ENCODE peak calls at places on chromosomes 13 and 19, in six cellular contexts. J is A673, H is tibial nerve, R is breast epithelium, G is mucosa of descending colon, C is transverse colon. B is an unnamed sample. For H3K4me1, the result is how much of the 10 kb centered on the place peaks cover.

GRCh38 chr13:45769072-45769471 is 67.0 kb downstream of the CBY2 start:
- DNase-seq in G (no peak), C (no peak), J (peak), R (no peak), H (no peak), B (no peak)

GRCh38 chr19:18312021-18312534 is 10.8 kb downstream of the LSM4 start:
- DNase-seq in G (no peak), J (no peak), R (no peak), C (no peak), H (no peak), B (no peak)

GRCh38 chr13:37701306-37701705 is 102.7 kb upstream of the POSTN start:
- DNase-seq in R (no peak), J (peak), H (no peak), G (no peak), C (no peak), B (no peak)

GRCh38 chr13:72181661-72182060 is 314.7 kb upstream of the DACH1 start:
- DNase-seq in C (no peak), G (no peak), J (no peak), R (no peak), H (no peak), B (no peak)

GRCh38 chr13:93233997-93234416 is 7.4 kb downstream of the GPC6 start:
- DNase-seq in C (no peak), G (no peak), R (no peak), H (no peak), J (no peak), B (no peak)

GRCh38 chr13:49454388-49455015 is 10.4 kb downstream of the SETDB2 start:
- DNase-seq in G (no peak), J (no peak), H (no peak), C (no peak), R (no peak), B (no peak)

GRCh38 chr13:99288069-99288468 is 19.1 kb downstream of the GPR183 start:
- DNase-seq in C (no peak), H (no peak), R (no peak), G (no peak), J (no peak), B (no peak)

GRCh38 chr19:41302624-41303351 is 7.2 kb upstream of the CCDC97 start:
- DNase-seq in H (no peak), J (no peak), G (peak), R (no peak), C (peak), B (no peak)

GRCh38 chr19:1970806-1971502 is 30.0 kb downstream of the CSNK1G2 start:
- DNase-seq in H (no peak), J (no peak), G (no peak), C (no peak), R (no peak), B (no peak)

GRCh38 chr19:1295169-1296012 is 9.7 kb downstream of the EFNA2 start:
- DNase-seq in H (no peak), J (peak), C (no peak), G (no peak), R (no peak), B (no peak)

GRCh38 chr19:37128821-37129177 is 43.7 kb downstream of the ZNF585A start:
- DNase-seq in R (no peak), C (no peak), G (no peak), J (no peak), H (no peak), B (no peak)

GRCh38 chr13:46168341-46168740 is 13.6 kb downstream of the LCP1 start:
- DNase-seq in J (no peak), C (peak), H (no peak), R (no peak), G (no peak), B (no peak)

GRCh38 chr19:30880151-30880550 is 469.1 kb downstream of the TSHZ3 start:
- DNase-seq in J (no peak), G (no peak), H (no peak), C (no peak), R (no peak), B (no peak)

GRCh38 chr19:17755977-17756670 is 4.8 kb downstream of the FCHO1 start:
- DNase-seq in R (no peak), G (peak), C (peak), J (peak), H (no peak), B (peak)

GRCh38 chr13:90049989-90050671 is 1297.4 kb upstream of the MIR17HG start:
- DNase-seq in C (no peak), G (no peak), J (peak), H (no peak), R (no peak), B (no peak)

GRCh38 chr19:12806242-12807131 is at the start of gene RNASEH2A:
- DNase-seq in J (peak), H (peak), G (peak), R (peak), C (peak), B (peak)

GRCh38 chr19:16075430-16076153 is 703 bp upstream of the TPM4 start:
- DNase-seq in C (peak), H (no peak), R (no peak), G (no peak), J (no peak), B (no peak)

GRCh38 chr13:92994056-92994455 is 232.6 kb upstream of the GPC6 start:
- DNase-seq in H (no peak), R (no peak), G (no peak), C (no peak), J (no peak), B (no peak)

GRCh38 chr13:23824355-23824754 is 64.8 kb downstream of the MIPEP start:
- DNase-seq in H (no peak), J (no peak), G (no peak), C (no peak), R (no peak), B (no peak)

GRCh38 chr13:49585220-49586157 is at the start of gene RCBTB1:
- DNase-seq in H (peak), G (peak), C (peak), J (peak), R (peak), B (peak)

GRCh38 chr19:31100945-31101344 is 248.3 kb downstream of the TSHZ3 start:
- DNase-seq in G (no peak), J (no peak), R (no peak), C (no peak), H (no peak), B (no peak)

GRCh38 chr13:48831248-48831647 is 144.5 kb upstream of the FNDC3A start:
- DNase-seq in H (no peak), C (no peak), J (no peak), R (no peak), G (no peak), B (no peak)

GRCh38 chr19:4596033-4596904 is 36.8 kb upstream of the SEMA6B start:
- DNase-seq in C (no peak), G (no peak), H (no peak), R (no peak), J (no peak), B (no peak)

GRCh38 chr13:103218253-103218652 is 152.0 kb upstream of the SLC10A2 start:
- DNase-seq in H (no peak), G (no peak), J (no peak), R (no peak), C (no peak), B (no peak)

GRCh38 chr13:111363121-111363520 is 42.7 kb downstream of the TEX29 start:
- DNase-seq in J (no peak), R (no peak), C (no peak), H (no peak), G (no peak), B (no peak)

GRCh38 chr19:10976200-10976892 is 15.5 kb downstream of the SMARCA4 start:
- DNase-seq in J (no peak), C (no peak), G (no peak), H (no peak), R (no peak), B (no peak)

GRCh38 chr19:48258350-48258749 is 2.6 kb upstream of the CARD8 start:
- DNase-seq in J (peak), G (no peak), H (no peak), R (no peak), C (no peak), B (no peak)

DNA sequence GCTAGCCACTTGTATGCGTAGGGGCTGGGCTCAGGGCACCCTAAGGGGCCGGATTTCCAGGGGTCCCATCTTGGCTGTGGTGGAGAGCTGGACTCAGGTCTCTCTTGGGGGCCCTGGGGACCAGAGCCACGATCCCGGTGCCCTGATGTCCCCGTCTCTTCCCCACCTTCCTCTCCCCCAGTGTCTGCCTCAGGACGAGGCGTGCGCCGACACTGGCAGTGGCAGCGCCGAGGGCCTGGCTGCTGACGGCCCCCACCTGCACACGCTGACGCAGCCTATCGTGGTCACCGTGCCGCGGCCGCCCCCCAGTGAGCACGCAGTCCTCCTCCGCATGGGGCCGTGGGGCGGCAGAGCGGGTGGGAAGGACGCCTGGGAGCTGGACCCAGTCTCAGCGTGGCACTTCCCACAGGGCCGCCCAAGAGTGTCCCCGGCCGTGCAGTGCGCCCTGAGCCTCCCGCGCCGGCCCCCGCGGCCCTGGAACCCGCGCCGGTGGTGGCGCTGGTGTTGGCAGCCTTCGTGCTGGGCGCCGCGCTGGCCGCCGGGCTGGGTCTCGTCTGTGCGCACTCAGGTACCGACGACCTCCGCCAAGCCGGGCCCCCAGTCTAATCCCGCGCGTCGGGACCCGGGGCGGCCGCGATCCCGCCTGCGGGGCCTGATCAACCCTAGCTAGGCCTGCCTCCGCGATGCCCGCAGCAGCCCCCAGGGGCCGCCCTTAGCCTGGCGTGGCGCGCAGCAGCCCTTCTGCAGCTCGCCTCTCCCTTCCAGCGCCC is 2.7 kb upstream of the SNAPC2 start:
- DNase-seq in H (no peak), G (peak), J (peak), R (no peak), C (peak), B (no peak)
- H3K4me3 ChIP-seq in H (peak), G (no peak), J (peak), R (peak), C (peak), B (peak)

GRCh38 chr19:45901912-45902650 is at the start of gene MYPOP:
- DNase-seq in G (no peak), J (peak), C (no peak), H (no peak), R (no peak), B (no peak)
- TF ChIP-seq CTCF in G (no peak), J (no peak), C (no peak), H (no peak), R (no peak), B (no peak)

GRCh38 chr13:114007566-114007965 is 33.7 kb upstream of the C13orf46 start:
- DNase-seq in H (no peak), C (no peak), G (peak), R (no peak), J (no peak), B (no peak)

GRCh38 chr13:114002771-114003321 is 29.0 kb upstream of the C13orf46 start:
- DNase-seq in C (no peak), H (no peak), J (no peak), G (peak), R (no peak), B (no peak)

GRCh38 chr13:114002009-114002544 is 28.2 kb upstream of the C13orf46 start:
- DNase-seq in G (peak), H (no peak), J (no peak), R (no peak), C (peak), B (no peak)

GRCh38 chr13:114004416-114005205 is 30.7 kb upstream of the C13orf46 start:
- DNase-seq in H (no peak), J (no peak), R (no peak), C (no peak), G (peak), B (no peak)

DNA sequence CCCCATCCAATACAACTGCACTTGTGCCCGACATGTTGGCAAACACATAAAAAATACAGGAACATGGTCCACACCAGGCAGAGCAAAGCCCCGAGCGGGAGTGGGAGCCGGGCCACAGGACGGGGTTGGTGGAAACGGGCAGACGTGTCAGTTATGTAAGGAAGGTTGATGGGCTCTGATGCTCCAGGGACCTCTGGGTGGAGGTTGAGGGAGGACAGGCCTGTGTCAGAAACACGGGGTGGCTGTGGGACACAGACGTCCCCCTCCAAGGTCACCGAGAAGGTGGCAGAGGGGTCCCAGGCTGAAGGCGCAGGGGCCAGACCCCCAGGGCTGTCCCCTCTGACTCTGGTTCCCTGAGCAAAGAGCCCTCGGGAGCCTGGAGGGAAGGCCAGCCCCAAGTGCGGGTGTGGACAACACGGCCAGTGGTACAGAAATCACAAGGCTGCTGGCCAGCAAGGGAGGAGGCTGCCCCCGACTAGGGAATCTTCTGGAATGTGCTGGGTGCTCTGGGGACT is 31.4 kb upstream of the C13orf46 start:
- DNase-seq in R (no peak), C (no peak), H (no peak), G (peak), J (no peak), B (no peak)
- H3K4me1 ChIP-seq in R (under half), C (under half), H (under half), G (under half), J (under half), B (under half)

GRCh38 chr13:101875091-101875490 is 422.6 kb downstream of the ITGBL1 start:
- DNase-seq in R (no peak), G (no peak), J (no peak), H (no peak), C (no peak), B (no peak)

GRCh38 chr13:101876951-101877350 is 424.5 kb downstream of the ITGBL1 start:
- DNase-seq in J (no peak), G (no peak), C (no peak), R (no peak), H (no peak), B (no peak)

GRCh38 chr13:101880581-101880980 is 428.1 kb downstream of the ITGBL1 start:
- DNase-seq in C (no peak), R (no peak), G (no peak), J (no peak), H (no peak), B (no peak)

GRCh38 chr13:101881593-101881992 is 429.1 kb downstream of the ITGBL1 start:
- DNase-seq in C (no peak), J (no peak), R (no peak), G (no peak), H (no peak), B (no peak)

DNA sequence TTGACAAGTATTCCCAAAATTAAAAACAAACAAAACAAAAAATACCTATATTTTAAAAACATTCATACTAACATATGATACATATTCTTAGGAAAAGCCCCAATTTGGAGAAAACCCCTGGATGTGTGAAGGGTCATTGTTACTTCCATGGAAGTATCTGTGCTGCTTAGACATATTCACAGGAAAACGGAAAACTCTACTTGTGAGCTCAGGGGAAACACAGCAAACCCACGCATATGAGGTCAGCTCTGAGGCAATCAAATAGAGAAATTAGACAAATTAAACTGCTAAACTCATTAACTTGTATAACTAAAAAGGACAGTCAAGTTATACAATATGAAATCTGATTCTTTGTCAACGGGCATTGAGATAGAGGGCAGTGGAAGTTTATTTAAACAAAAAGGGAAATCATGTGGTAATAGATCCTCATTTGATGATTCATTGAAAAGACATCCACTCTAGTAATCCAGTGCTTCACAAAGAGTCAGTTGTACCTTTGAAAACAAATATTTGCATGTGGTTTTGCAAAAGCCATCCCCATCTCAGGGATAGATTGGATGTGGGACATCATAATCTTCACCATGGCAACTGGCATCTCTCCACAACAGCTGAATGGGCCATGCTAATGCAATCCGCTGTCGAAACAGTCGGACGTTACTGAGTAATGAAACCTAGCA is 423.4 kb downstream of the ITGBL1 start:
- DNase-seq in R (peak), J (peak), G (no peak), H (no peak), C (no peak), B (no peak)
- H3K4me3 ChIP-seq in R (no peak), J (no peak), G (no peak), H (no peak), C (no peak), B (no peak)

DNA sequence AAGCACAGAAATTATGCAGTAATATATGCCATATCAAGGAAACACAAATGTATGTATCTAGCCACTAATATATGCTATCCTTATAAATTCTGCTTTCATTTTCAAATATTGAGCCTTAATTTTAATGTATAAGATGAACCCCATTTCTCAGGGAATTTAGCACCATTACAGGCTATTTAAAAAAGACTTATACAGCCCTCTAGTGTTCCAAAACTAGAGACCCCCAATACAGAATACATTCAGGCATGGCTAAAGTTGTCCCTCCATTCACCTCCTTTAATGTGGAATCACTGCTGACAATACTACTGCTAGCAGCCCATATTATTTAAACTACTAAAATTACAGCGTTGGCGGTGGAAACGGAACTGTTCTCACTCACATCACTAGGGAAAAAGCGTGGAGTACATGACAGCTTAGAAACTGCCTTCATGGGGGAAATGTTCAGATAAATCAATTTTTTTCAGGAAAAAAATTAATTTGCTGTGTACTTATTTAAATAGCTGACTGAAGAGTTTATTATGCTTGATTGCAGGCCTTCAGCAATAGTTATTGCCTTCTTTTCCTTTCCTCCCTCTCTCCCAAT is 541.0 kb downstream of the PCDH9 start:
- DNase-seq in J (peak), H (no peak), C (no peak), G (no peak), R (no peak), B (no peak)
- TF ChIP-seq CTCF in J (peak), H (no peak), C (no peak), G (no peak), R (no peak), B (no peak)

GRCh38 chr13:101514695-101515275 is 62.3 kb downstream of the ITGBL1 start:
- DNase-seq in H (no peak), G (no peak), J (peak), R (no peak), C (no peak), B (peak)

GRCh38 chr13:101512650-101513049 is 60.2 kb downstream of the ITGBL1 start:
- DNase-seq in C (no peak), G (no peak), J (peak), R (no peak), H (no peak), B (no peak)

GRCh38 chr13:101515504-101515903 is 63.0 kb downstream of the ITGBL1 start:
- DNase-seq in J (no peak), H (no peak), C (no peak), R (no peak), G (no peak), B (no peak)

GRCh38 chr13:101516262-101516661 is 63.8 kb downstream of the ITGBL1 start:
- DNase-seq in H (no peak), R (no peak), G (no peak), C (no peak), J (no peak), B (no peak)

DNA sequence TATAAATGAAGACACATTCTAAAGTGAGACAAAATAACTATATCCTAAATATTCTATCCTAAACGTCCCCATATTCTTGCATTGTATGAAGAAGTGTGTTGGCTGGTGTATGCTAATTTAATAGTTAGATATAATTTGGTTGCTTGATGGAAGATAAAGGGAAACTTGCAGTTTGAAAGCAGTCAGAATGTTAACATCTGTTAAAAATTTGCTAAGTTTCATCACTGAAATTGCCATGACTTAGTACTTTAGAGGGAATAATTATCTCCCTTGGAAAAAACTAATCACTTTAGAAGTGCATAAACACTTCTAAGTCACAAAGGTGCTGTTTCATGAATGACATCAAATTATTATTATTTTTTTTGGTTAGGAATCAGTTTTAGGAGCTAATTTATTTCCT is 61.6 kb downstream of the ITGBL1 start:
- DNase-seq in J (no peak), C (no peak), R (no peak), H (no peak), G (no peak), B (no peak)
- H3K4me1 ChIP-seq in J (under half), C (under half), R (under half), H (under half), G (under half), B (under half)

B was measured in colonic mucosa.